ENCODE peak calls at places on chromosomes 1 and 21, in six cellular contexts. H, S, D, V, M and F are unnamed samples.

GRCh38 chr1:172837816-172838680 is 179.1 kb downstream of the FASLG start:
- DNase-seq in H (no peak), V (no peak), M (peak; percentile 89), D (no peak), S (no peak), F (no peak)

GRCh38 chr1:204396015-204396583 is 15.5 kb downstream of the PPP1R15B start:
- DNase-seq in V (no peak), M (no peak), H (no peak), S (no peak), D (no peak), F (no peak)

GRCh38 chr1:165287329-165287728 is 69.2 kb downstream of the LMX1A start:
- DNase-seq in S (no peak), M (no peak), D (no peak), V (no peak), H (no peak), F (no peak)

GRCh38 chr21:14120091-14120734 is 90.5 kb downstream of the LIPI start:
- DNase-seq in S (peak; percentile 59), M (no peak), V (no peak), H (no peak), D (peak; percentile 11), F (no peak)

GRCh38 chr1:229643996-229644748 is 18.1 kb downstream of the URB2 start:
- DNase-seq in S (no peak), V (no peak), H (no peak), M (no peak), D (no peak), F (no peak)

GRCh38 chr1:58660105-58660504 is 39.8 kb downstream of the MYSM1 start:
- DNase-seq in D (no peak), H (no peak), V (no peak), S (no peak), M (no peak), F (no peak)

GRCh38 chr1:84174051-84174556 is 30.0 kb downstream of the PRKACB start:
- DNase-seq in D (peak; percentile 3), M (peak; percentile 94), S (no peak), V (no peak), H (no peak), F (no peak)

GRCh38 chr21:38531610-38532009 is 33.3 kb upstream of the ERG start:
- DNase-seq in S (no peak), H (peak; percentile 83), D (no peak), M (no peak), V (peak; percentile 68), F (no peak)

GRCh38 chr1:156852414-156852874 is 6.5 kb downstream of the INSRR start:
- DNase-seq in D (no peak), V (peak; percentile 79), S (no peak), M (no peak), H (no peak), F (no peak)

GRCh38 chr1:245079021-245079609 is 75.7 kb upstream of the KIF26B start:
- DNase-seq in V (no peak), M (peak; percentile 57), H (no peak), D (no peak), S (no peak), F (no peak)

GRCh38 chr1:109802136-109802900 is 38.6 kb upstream of the EPS8L3 start:
- DNase-seq in H (peak; percentile 62), S (no peak), V (no peak), M (no peak), D (no peak), F (peak; percentile 65)

GRCh38 chr1:178528219-178528962 is 15.5 kb downstream of the TEX35 start:
- DNase-seq in D (no peak), V (peak; percentile 45), H (no peak), S (no peak), M (no peak), F (no peak)

GRCh38 chr1:58539553-58539952 is 7.0 kb downstream of the OMA1 start:
- DNase-seq in D (no peak), S (no peak), V (no peak), H (no peak), M (no peak), F (no peak)

GRCh38 chr21:45769896-45770295 is 126.4 kb downstream of the PCBP3 start:
- DNase-seq in H (no peak), D (no peak), V (no peak), S (no peak), M (no peak), F (no peak)

GRCh38 chr21:42674351-42674940 is 21.0 kb downstream of the PDE9A start:
- DNase-seq in M (no peak), S (no peak), D (peak; percentile 38), V (peak; percentile 95), H (no peak), F (peak; percentile 86)

GRCh38 chr1:85378526-85378925 is 86.4 kb downstream of the DDAH1 start:
- DNase-seq in S (no peak), M (no peak), V (no peak), D (no peak), H (no peak), F (no peak)

GRCh38 chr1:65948609-65949229 is 156.0 kb downstream of the PDE4B start:
- DNase-seq in H (no peak), S (no peak), M (peak; percentile 7), V (no peak), D (no peak), F (no peak)

GRCh38 chr1:96416690-96417444 is 304.7 kb upstream of the PTBP2 start:
- DNase-seq in H (no peak), D (no peak), M (no peak), S (no peak), V (no peak), F (no peak)

GRCh38 chr1:28443550-28443949 is 62.3 kb upstream of the RCC1 start:
- DNase-seq in V (no peak), H (no peak), D (no peak), S (no peak), M (no peak), F (no peak)

GRCh38 chr21:45847870-45848269 is 133.7 kb upstream of the COL6A1 start:
- DNase-seq in S (no peak), M (no peak), D (no peak), H (no peak), V (no peak), F (no peak)

GRCh38 chr1:206555473-206555935 is 48.2 kb downstream of the RASSF5 start:
- DNase-seq in M (no peak), H (no peak), S (no peak), V (no peak), D (no peak), F (peak; percentile 83)

GRCh38 chr1:44652445-44653106 is 21.7 kb downstream of the TMEM53 start:
- DNase-seq in D (peak; percentile 77), M (no peak), H (peak; percentile 86), S (peak; percentile 70), V (peak; percentile 87), F (peak; percentile 88)

GRCh38 chr1:180631197-180631765 is 541 bp upstream of the XPR1 start:
- DNase-seq in H (no peak), V (no peak), M (no peak), S (no peak), D (no peak), F (no peak)

GRCh38 chr1:152053375-152053774 is 16.6 kb upstream of the S100A11 start:
- DNase-seq in S (no peak), D (no peak), V (no peak), H (no peak), M (no peak), F (no peak)

GRCh38 chr1:50278961-50279360 is 144.3 kb downstream of the DMRTA2 start:
- DNase-seq in H (no peak), V (no peak), D (no peak), M (no peak), S (no peak), F (no peak)
- H3K4me3 ChIP-seq in H (no peak overlapping the region), V (no peak overlapping the region), D (no peak overlapping the region), M (no peak overlapping the region), S (no peak overlapping the region), F (no peak overlapping the region)

DNA sequence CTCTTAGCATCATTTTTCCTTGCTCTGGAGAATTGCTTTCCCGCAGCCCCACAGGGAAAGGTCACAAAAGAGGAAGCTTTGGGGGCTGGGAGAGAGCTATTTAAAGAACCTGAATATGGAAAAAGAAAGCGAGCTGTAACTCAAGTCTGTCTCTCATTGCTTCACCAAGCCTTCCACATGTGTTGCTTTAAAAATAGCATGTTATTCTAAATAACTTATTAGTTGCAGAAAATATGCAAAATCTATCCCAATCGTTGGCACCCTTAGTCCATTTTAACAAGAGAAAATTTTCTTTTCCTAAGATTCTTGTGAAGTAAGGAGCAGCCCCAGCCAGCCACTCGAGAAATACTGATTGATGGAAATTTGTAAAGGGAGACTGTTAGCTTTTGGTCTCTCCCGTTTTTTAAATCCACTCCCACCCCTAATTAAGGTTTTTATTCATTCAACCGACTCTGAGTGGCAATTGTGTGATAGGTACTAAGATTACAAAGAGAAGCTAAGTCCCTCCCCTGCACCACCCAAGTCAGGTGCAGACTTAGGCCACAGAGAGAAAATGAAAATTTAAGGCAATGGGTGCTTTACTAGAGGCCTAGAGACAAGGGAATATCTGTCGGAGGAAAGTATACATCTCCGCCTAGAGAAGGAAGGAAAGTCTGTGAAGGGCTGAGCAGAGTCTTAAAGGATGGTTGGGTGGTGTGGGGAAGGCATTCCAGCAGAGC is 828 bp downstream of the CYP4X1 start:
- DNase-seq in H (no peak), S (no peak), M (no peak), D (no peak), V (no peak), F (no peak)
- H3K4me3 ChIP-seq in H (peak overlapping the region; percentile 52), S (no peak overlapping the region), M (no peak overlapping the region), D (no peak overlapping the region), V (no peak overlapping the region), F (peak overlapping the region; percentile 42)

DNA sequence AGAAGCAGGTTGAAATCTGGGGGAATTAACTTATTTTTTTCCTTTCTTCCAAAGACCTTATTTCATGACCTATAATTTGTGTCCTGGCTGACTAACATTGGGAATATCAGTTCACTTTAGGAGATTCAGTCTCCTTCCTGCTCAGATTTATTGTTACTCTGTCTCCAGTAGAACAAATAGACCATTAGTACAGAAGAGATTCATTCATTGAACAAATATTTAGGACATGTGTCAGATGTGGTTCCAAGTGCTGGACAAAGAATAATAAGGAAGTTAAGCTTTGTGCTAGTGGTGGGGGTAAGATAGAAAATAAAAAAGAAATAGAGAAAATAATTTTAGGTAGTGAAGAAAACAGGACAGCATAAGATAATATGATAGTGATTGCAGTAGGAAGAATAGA is 20.3 kb downstream of the ZMYM4 start:
- DNase-seq in V (no peak), H (no peak), D (no peak), M (no peak), S (no peak), F (no peak)
- H3K4me3 ChIP-seq in V (no peak overlapping the region), H (no peak overlapping the region), D (no peak overlapping the region), M (no peak overlapping the region), S (no peak overlapping the region), F (no peak overlapping the region)

GRCh38 chr1:64241069-64241468 is 37.6 kb downstream of the UBE2U start:
- DNase-seq in V (no peak), D (no peak), S (no peak), H (no peak), M (no peak), F (no peak)

GRCh38 chr1:64245495-64245894 is 42.1 kb downstream of the UBE2U start:
- DNase-seq in S (peak; percentile 20), D (no peak), V (no peak), M (no peak), H (no peak), F (no peak)

GRCh38 chr1:64242895-64243756 is 39.7 kb downstream of the UBE2U start:
- DNase-seq in M (peak; percentile 40), S (peak; percentile 11), H (no peak), V (no peak), D (no peak), F (no peak)

GRCh38 chr1:64246294-64246917 is 43.0 kb downstream of the UBE2U start:
- DNase-seq in M (no peak), V (no peak), H (no peak), D (peak; percentile 31), S (no peak), F (no peak)

GRCh38 chr1:64243757-64244080 is 40.3 kb downstream of the UBE2U start:
- DNase-seq in H (no peak), M (no peak), D (no peak), S (no peak), V (no peak), F (no peak)
- H3K4me3 ChIP-seq in H (no peak overlapping the region), M (no peak overlapping the region), D (no peak overlapping the region), S (no peak overlapping the region), V (no peak overlapping the region), F (no peak overlapping the region)